ENCODE peak calls at places on chromosomes 11 and 22, in four cellular contexts. S, F, G and C are unnamed samples.

GRCh38 chr11:126519653-126520573 is 164.4 kb downstream of the ST3GAL4 start:
- DNase-seq in S (no peak), F (no peak), G (no peak), C (no peak)

GRCh38 chr11:46826310-46827044 is 19.6 kb downstream of the CKAP5 start:
- DNase-seq in S (peak; percentile 61), F (peak; percentile 79), G (no peak), C (peak; percentile 85)

GRCh38 chr11:83521647-83522596 is 235.8 kb upstream of the CCDC90B start:
- DNase-seq in S (peak; percentile 20), F (no peak), G (no peak), C (no peak)

GRCh38 chr22:45632791-45633515 is 38.7 kb upstream of the ATXN10 start:
- DNase-seq in S (no peak), F (peak; percentile 33), G (no peak), C (no peak)

GRCh38 chr22:45196926-45197605 is 33.3 kb downstream of the NUP50 start:
- DNase-seq in S (no peak), F (no peak), G (no peak), C (no peak)

GRCh38 chr22:44523981-44524759 is 26.1 kb upstream of the RTL6 start:
- DNase-seq in S (no peak), F (no peak), G (peak; percentile 87), C (no peak)

GRCh38 chr11:86749861-86750401 is 50.4 kb upstream of the PRSS23 start:
- DNase-seq in S (no peak), F (no peak), G (no peak), C (no peak)

GRCh38 chr22:31093956-31094622 is 13.0 kb downstream of the SMTN start:
- DNase-seq in S (no peak), F (peak; percentile 29), G (no peak), C (peak; percentile 73)

GRCh38 chr22:41936894-41937169 is 10.1 kb downstream of the CENPM start:
- DNase-seq in S (no peak), F (no peak), G (no peak), C (no peak)

GRCh38 chr11:86678823-86679222 is 6.4 kb upstream of the ME3 start:
- DNase-seq in S (no peak), F (no peak), G (no peak), C (no peak)

GRCh38 chr11:78057462-78058055 is 6.1 kb upstream of the THRSP start:
- DNase-seq in S (no peak), F (no peak), G (no peak), C (no peak)

GRCh38 chr11:47917643-47918369 is 62.6 kb upstream of the PTPRJ start:
- DNase-seq in S (peak; percentile 50), F (peak; percentile 93), G (peak; percentile 64), C (peak; percentile 82)

GRCh38 chr11:32071811-32072210 is 19.1 kb upstream of the RCN1 start:
- DNase-seq in S (peak; percentile 81), F (no peak), G (no peak), C (no peak)

GRCh38 chr11:32200448-32200847 is 109.6 kb downstream of the RCN1 start:
- DNase-seq in S (no peak), F (no peak), G (no peak), C (no peak)

GRCh38 chr11:33735426-33736147 is 636 bp downstream of the CD59 start:
- DNase-seq in S (no peak), F (peak; percentile 28), G (no peak), C (peak; percentile 40)

GRCh38 chr11:112096194-112096593 is 9.5 kb downstream of the SDHD start:
- DNase-seq in S (no peak), F (no peak), G (no peak), C (no peak)

GRCh38 chr22:47762141-47762540 is 999.7 kb downstream of the TBC1D22A start:
- DNase-seq in S (no peak), F (no peak), G (no peak), C (no peak)

GRCh38 chr11:74226907-74227306 is 55.8 kb downstream of the PPME1 start:
- DNase-seq in S (no peak), F (no peak), G (no peak), C (peak; percentile 13)

GRCh38 chr11:28384418-28384817 is 276.2 kb downstream of the METTL15 start:
- DNase-seq in S (no peak), F (no peak), G (peak; percentile 94), C (no peak)
- H3K4me3 ChIP-seq in S (no peak overlapping the region), F (no peak overlapping the region), G (no peak overlapping the region), C (no peak overlapping the region)

GRCh38 chr11:69443138-69443967 is 38.1 kb upstream of the LINC01488 start:
- DNase-seq in S (peak; percentile 90), F (peak; percentile 83), G (peak; percentile 71), C (peak; percentile 92)

GRCh38 chr11:69444381-69445130 is 36.9 kb upstream of the LINC01488 start:
- DNase-seq in S (peak; percentile 97), F (peak; percentile 54), G (peak; percentile 89), C (peak; percentile 79)

GRCh38 chr11:69446108-69446507 is 35.4 kb upstream of the LINC01488 start:
- DNase-seq in S (no peak), F (no peak), G (no peak), C (no peak)

GRCh38 chr11:69443968-69444364 is 37.5 kb upstream of the LINC01488 start:
- DNase-seq in S (no peak), F (no peak), G (no peak), C (peak; percentile 48)

DNA sequence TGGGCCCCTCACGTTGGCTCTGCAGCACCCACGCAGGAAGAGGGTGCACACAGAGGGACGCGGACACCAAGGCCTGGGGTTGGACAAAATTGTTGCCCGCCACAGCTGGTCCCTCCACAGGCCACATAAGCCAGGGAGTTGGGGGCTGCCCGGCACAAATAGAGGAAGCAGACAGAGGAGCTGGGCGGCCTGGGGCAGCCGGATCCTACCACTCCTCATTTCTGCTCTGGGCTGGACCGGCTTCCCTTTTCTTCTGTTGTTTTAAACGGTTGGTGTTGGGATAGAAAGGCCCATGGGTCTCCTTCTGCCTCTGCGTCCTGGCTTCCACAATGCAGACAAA is 36.4 kb upstream of the LINC01488 start:
- DNase-seq in S (no peak), F (no peak), G (no peak), C (no peak)
- H3K4me3 ChIP-seq in S (peak overlapping the region; percentile 58), F (no peak overlapping the region), G (no peak overlapping the region), C (no peak overlapping the region)

GRCh38 chr11:1360181-1360834 is 29.4 kb upstream of the BRSK2 start:
- DNase-seq in S (no peak), F (no peak), G (no peak), C (no peak)
- H3K4me3 ChIP-seq in S (no peak overlapping the region), F (no peak overlapping the region), G (no peak overlapping the region), C (no peak overlapping the region)

GRCh38 chr22:49193348-49193747 is 634.3 kb downstream of the BRD1 start:
- DNase-seq in S (no peak), F (no peak), G (no peak), C (peak; percentile 26)

GRCh38 chr22:49195636-49196035 is 632.0 kb downstream of the BRD1 start:
- DNase-seq in S (no peak), F (no peak), G (no peak), C (no peak)

GRCh38 chr22:49192180-49192856 is 635.4 kb downstream of the BRD1 start:
- DNase-seq in S (no peak), F (peak; percentile 33), G (no peak), C (no peak)

GRCh38 chr22:49192857-49193250 is 634.8 kb downstream of the BRD1 start:
- DNase-seq in S (no peak), F (no peak), G (no peak), C (no peak)

DNA sequence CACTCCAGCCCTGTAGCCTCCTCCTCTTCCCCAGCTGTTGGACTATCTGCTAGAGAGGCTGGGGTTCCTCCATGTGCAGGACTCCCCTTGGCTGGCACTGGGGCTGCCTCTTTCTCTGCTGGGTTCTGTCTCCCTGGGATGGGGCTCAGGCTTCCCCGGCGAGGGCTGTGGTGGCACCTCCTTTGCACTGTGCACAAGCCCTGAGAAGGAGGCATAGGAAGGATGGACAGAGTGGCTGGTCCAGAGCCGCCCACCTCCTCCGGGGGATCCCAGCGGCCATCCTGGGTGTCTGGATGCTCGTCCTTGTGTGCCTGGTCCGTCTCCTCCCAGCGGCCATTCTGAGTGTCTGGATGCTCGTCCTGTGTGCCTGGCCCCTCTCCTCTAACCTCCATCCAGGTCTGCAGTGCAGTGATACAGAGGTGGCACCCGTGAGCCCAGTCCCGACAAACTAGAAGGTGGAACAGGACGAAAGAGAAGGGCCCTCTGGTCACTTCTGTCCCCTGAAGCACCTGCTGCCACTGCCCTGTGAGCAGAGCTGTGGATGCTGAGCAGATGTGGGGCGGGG is 633.7 kb downstream of the BRD1 start:
- DNase-seq in S (no peak), F (no peak), G (no peak), C (no peak)
- H3K4me3 ChIP-seq in S (no peak overlapping the region), F (no peak overlapping the region), G (no peak overlapping the region), C (no peak overlapping the region)

GRCh38 chr11:124875943-124876817 is 10.9 kb downstream of the ROBO3 start:
- DNase-seq in S (no peak), F (peak; percentile 82), G (peak; percentile 58), C (peak; percentile 89)

GRCh38 chr11:124876818-124877630 is 11.8 kb downstream of the ROBO3 start:
- DNase-seq in S (no peak), F (no peak), G (no peak), C (no peak)

GRCh38 chr11:124874571-124875255 is 9.5 kb downstream of the ROBO3 start:
- DNase-seq in S (no peak), F (no peak), G (no peak), C (no peak)

GRCh38 chr11:124873980-124874379 is 8.7 kb downstream of the ROBO3 start:
- DNase-seq in S (no peak), F (no peak), G (no peak), C (no peak)

GRCh38 chr11:124875401-124875800 is 10.2 kb downstream of the ROBO3 start:
- DNase-seq in S (no peak), F (no peak), G (no peak), C (no peak)
- H3K4me3 ChIP-seq in S (no peak overlapping the region), F (no peak overlapping the region), G (peak overlapping the region; percentile 68), C (peak overlapping the region; percentile 46)

GRCh38 chr11:84720706-84721402 is 906.3 kb downstream of the DLG2 start:
- DNase-seq in S (no peak), F (peak; percentile 43), G (no peak), C (peak; percentile 27)
- H3K4me3 ChIP-seq in S (no peak overlapping the region), F (peak overlapping the region; percentile 36), G (peak overlapping the region; percentile 18), C (peak overlapping the region; percentile 49)

GRCh38 chr11:44085330-44085729 is 10.1 kb upstream of the EXT2 start:
- DNase-seq in S (no peak), F (no peak), G (no peak), C (no peak)

GRCh38 chr11:44090539-44090938 is 4.9 kb upstream of the EXT2 start:
- DNase-seq in S (no peak), F (no peak), G (no peak), C (no peak)

GRCh38 chr11:44088377-44088776 is 7.1 kb upstream of the EXT2 start:
- DNase-seq in S (no peak), F (no peak), G (no peak), C (no peak)

GRCh38 chr11:44083906-44084305 is 11.6 kb upstream of the EXT2 start:
- DNase-seq in S (no peak), F (no peak), G (no peak), C (no peak)

DNA sequence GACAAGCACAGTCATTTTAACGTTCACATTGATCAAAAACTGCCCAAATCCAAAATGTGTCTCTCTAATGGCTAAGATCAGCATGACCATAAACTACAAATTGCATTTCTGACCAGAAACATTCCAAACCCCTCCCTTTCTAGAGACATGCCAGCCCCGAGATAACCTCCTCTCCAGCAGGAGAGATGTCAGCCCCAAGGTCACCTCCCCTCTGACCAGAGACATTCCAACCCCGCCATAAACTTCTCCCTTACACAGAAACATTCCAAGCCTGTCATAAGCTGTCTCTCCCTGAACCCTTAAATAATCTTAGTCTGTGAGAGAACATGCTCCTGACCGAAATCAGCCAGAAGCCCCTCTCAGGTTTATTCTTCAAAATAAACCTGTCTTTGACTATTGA is 6.6 kb upstream of the EXT2 start:
- DNase-seq in S (no peak), F (no peak), G (no peak), C (no peak)
- H3K4me3 ChIP-seq in S (no peak overlapping the region), F (no peak overlapping the region), G (no peak overlapping the region), C (no peak overlapping the region)